ENCODE peak calls at places on chromosomes 5 and 9, in four cellular contexts. T is NCI-H1105 treated with DMSO at 0.1 percent for 48 hours, Y is DND-41, H is non-pigmented ciliary epithelial cell. K is an unnamed sample.

GRCh38 chr9:125966959-125967711 is 220.0 kb downstream of the PBX3 start:
- DNase-seq in T (peak; percentile 69), Y (no peak), H (no peak), K (no peak)

GRCh38 chr9:17876687-17877086 is 297.8 kb downstream of the SH3GL2 start:
- DNase-seq in H (no peak), T (no peak), Y (no peak), K (no peak)

GRCh38 chr5:162995568-162995967 is 441.8 kb upstream of the CCNG1 start:
- DNase-seq in H (no peak), T (no peak), Y (no peak), K (no peak)

GRCh38 chr5:127320032-127320945 is 29.7 kb downstream of the MEGF10 start:
- DNase-seq in Y (no peak), H (peak; percentile 30), T (no peak), K (no peak)

GRCh38 chr5:171749365-171749764 is 36.3 kb upstream of the SMIM23 start:
- DNase-seq in Y (no peak), T (no peak), H (no peak), K (no peak)

GRCh38 chr5:177425196-177425800 is 1.2 kb upstream of the GRK6 start:
- DNase-seq in H (no peak), T (no peak), Y (no peak), K (no peak)

GRCh38 chr9:23811633-23812032 is 14.4 kb downstream of the ELAVL2 start:
- DNase-seq in H (no peak), T (no peak), Y (no peak), K (no peak)

GRCh38 chr9:38036359-38037084 is 32.5 kb downstream of the SHB start:
- DNase-seq in Y (no peak), H (no peak), T (no peak), K (no peak)

GRCh38 chr5:128349044-128349629 is 188.9 kb downstream of the FBN2 start:
- DNase-seq in T (peak; percentile 70), Y (no peak), H (no peak), K (no peak)

GRCh38 chr9:92189782-92190535 is 74.7 kb upstream of the SPTLC1 start:
- DNase-seq in T (no peak), Y (no peak), H (no peak), K (no peak)

GRCh38 chr5:108619815-108620214 is 127.9 kb upstream of the FER start:
- DNase-seq in Y (no peak), T (no peak), H (no peak), K (no peak)

GRCh38 chr9:122364783-122365150 is 6.1 kb upstream of the PTGS1 start:
- DNase-seq in T (no peak), Y (no peak), H (no peak), K (no peak)

GRCh38 chr9:108724669-108725068 is 131.1 kb downstream of the ACTL7B start:
- DNase-seq in T (no peak), H (no peak), Y (no peak), K (no peak)

GRCh38 chr9:101311759-101312420 is 72.9 kb downstream of the BAAT start:
- DNase-seq in H (peak; percentile 68), T (peak; percentile 77), Y (no peak), K (peak; percentile 61)

GRCh38 chr5:142221091-142221860 is 103.5 kb downstream of the SPRY4 start:
- DNase-seq in H (no peak), Y (peak; percentile 29), T (no peak), K (no peak)

GRCh38 chr5:94830520-94830919 is 212.1 kb downstream of the SLF1 start:
- DNase-seq in H (no peak), T (no peak), Y (no peak), K (no peak)

GRCh38 chr9:85527331-85528015 is 214.3 kb downstream of the AGTPBP1 start:
- DNase-seq in H (no peak), Y (no peak), T (no peak), K (no peak)

GRCh38 chr9:94802795-94803194 is 76.3 kb downstream of the AOPEP start:
- DNase-seq in H (no peak), T (no peak), Y (no peak), K (no peak)

K was measured in AG04450.